ENCODE peak calls at places on chromosomes 1 and 21, in four cellular contexts. R is neural progenitor cell, I is sigmoid colon, F is pancreas. J is an unnamed sample. For H3K4me1, the result is how much of the 10 kb centered on the place peaks cover.

GRCh38 chr1:21337931-21338567 is 47.8 kb upstream of the ECE1 start:
- DNase-seq in R (no peak), I (peak), F (peak), J (no peak)

GRCh38 chr1:26856604-26857469 is 6.1 kb upstream of the SFN start:
- DNase-seq in R (no peak), I (peak), F (no peak), J (no peak)

GRCh38 chr21:36203603-36203889 is 46.9 kb downstream of the DOP1B start:
- DNase-seq in R (no peak), I (no peak), F (peak), J (no peak)

GRCh38 chr1:68481041-68481440 is 15.8 kb downstream of the DEPDC1 start:
- DNase-seq in R (no peak), I (no peak), F (no peak), J (no peak)

GRCh38 chr1:111366256-111366655 is 61.3 kb downstream of the OVGP1 start:
- DNase-seq in R (no peak), I (no peak), F (no peak), J (no peak)

GRCh38 chr1:25569599-25570458 is 26.4 kb downstream of the LDLRAP1 start:
- DNase-seq in R (no peak), I (no peak), F (no peak), J (no peak)

GRCh38 chr1:219350621-219351020 is 176.9 kb downstream of the LYPLAL1 start:
- DNase-seq in R (no peak), I (no peak), F (no peak), J (no peak)

GRCh38 chr1:225343618-225344017 is 84.2 kb downstream of the LBR start:
- DNase-seq in R (no peak), I (no peak), F (no peak), J (no peak)

GRCh38 chr1:58432813-58433668 is 113.5 kb downstream of the OMA1 start:
- DNase-seq in R (peak), I (no peak), F (no peak), J (no peak)

GRCh38 chr1:237812061-237812460 is 78.7 kb downstream of the ZP4 start:
- DNase-seq in R (no peak), I (no peak), F (no peak), J (no peak)

GRCh38 chr1:220776725-220777326 is 9.9 kb upstream of the MTARC1 start:
- DNase-seq in R (peak), I (peak), F (peak), J (peak)

DNA sequence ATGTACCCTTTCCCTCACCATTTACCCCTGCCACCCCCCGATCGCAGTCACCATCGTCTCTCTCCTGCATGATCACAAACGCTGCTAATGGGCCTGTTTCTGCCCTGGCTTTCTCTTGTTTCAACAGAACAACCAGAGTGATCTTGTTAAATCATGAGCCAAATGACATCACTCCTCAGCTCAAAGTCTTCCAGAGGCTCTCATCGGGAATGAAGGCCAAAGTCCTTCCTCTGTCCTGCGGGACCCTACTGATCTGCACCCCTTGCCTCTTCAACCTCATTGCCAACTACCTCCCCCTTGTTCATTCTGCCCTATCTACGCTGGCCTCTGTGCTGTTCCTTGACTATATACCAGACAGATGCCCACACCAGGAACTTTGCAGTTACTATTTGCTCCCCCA is 39.4 kb upstream of the PTGFRN start:
- DNase-seq in R (no peak), I (no peak), F (no peak), J (no peak)
- H3K4me3 ChIP-seq in R (no peak), I (no peak), F (no peak), J (no peak)

DNA sequence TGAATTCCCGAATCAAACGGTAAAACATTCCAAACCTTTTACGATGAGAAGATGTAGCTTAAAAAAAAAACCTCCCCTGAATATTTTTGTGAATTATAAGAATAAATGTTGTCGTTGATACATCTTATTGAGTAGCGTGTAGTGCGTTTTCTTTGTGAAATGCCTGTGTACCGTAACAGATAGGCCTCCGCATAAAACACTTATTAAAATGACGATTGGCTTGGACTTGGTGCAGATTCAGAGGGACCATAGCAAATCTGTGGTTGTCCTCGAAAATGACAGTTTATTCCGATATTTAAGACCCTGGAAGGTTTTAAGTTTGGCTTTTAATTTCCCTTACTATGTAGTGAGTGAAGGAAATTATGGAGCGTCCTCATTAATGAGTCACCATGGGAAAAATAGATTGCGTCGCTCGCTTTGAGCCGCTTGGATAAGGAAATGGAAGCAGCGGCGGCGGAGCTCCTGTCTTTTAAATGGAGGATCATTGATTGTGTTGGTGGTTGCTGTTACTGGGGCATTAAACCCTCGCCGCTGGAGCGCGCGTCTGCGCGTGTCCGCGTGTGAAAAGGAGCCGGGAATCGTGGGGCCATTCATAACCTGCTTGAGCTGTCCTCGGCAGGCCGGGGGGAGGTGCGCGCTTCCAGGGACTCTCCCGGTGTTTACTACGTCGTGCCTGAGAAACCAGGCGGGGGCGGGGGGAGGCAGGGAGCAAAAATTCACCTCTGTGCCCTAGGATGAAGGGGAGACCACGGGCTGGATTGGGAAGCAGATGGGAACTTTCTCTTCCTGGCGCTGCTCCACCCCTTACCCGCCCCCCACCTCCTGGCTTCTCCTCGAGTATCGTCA is 1.6 kb downstream of the SPEN start:
- DNase-seq in R (peak), I (peak), F (peak), J (peak)
- H3K4me1 ChIP-seq in R (under half), I (half or more), F (under half), J (under half)

GRCh38 chr1:170931650-170932049 is 3.7 kb upstream of the MROH9 start:
- DNase-seq in R (no peak), I (no peak), F (no peak), J (no peak)

GRCh38 chr1:170927955-170928850 is 7.1 kb upstream of the MROH9 start:
- DNase-seq in R (no peak), I (no peak), F (no peak), J (no peak)

GRCh38 chr1:170932236-170932635 is 3.1 kb upstream of the MROH9 start:
- DNase-seq in R (no peak), I (no peak), F (no peak), J (no peak)

GRCh38 chr1:170929835-170930554 is 5.3 kb upstream of the MROH9 start:
- DNase-seq in R (peak), I (no peak), F (no peak), J (no peak)

DNA sequence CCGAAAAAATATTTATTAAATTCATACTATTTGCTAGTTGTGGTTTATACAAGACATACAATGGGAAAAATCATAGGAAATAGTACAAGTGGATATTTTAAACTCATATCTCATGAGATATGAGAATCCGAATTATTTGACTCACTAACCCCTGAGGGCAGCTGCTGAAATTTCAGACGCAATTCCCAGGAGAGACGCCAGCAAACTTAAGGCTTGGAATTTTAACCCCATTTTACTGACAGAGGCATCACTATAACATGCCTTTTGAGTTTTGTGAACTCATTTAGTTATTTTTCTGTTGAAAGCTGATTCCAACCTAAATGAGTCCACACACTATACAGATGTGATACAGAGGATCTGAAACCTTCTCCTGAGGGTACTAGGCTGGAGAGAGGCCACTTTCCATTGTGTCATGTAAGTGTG is 5.9 kb upstream of the MROH9 start:
- DNase-seq in R (no peak), I (no peak), F (no peak), J (no peak)
- H3K27ac ChIP-seq in R (no peak), I (peak), F (no peak), J (no peak)

GRCh38 chr21:45886610-45887026 is 95.0 kb upstream of the COL6A1 start:
- DNase-seq in R (no peak), I (no peak), F (no peak), J (no peak)
- H3K4me3 ChIP-seq in R (no peak), I (no peak), F (no peak), J (no peak)

GRCh38 chr1:178284059-178284458 is 190.2 kb downstream of the RASAL2 start:
- DNase-seq in R (no peak), I (no peak), F (no peak), J (no peak)
- H3K4me1 ChIP-seq in R (under half), I (under half), F (under half), J (under half)

DNA sequence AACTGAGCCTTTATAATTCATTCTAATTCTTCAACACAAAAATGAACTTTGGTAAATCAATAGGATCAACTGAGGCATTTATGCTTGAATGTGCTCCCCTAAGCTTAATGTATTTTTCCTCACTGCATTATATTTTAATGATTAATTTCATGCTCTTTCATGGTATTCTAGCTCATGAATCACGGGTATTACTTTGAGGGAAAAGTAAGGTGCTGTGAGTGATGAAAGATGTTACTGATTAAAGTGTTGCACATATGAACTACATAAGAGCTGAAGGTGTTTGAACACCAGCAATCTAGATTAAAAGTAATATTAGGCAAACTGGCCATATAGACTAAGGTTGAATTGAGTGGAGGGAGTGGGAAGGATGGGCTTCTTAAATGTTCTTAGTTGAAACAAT is 1.9 kb downstream of the DPYD start:
- DNase-seq in R (no peak), I (no peak), F (no peak), J (no peak)
- H3K27ac ChIP-seq in R (no peak), I (peak), F (no peak), J (no peak)

GRCh38 chr1:248404024-248404423 is 1.2 kb downstream of the OR2T1 start:
- DNase-seq in R (no peak), I (no peak), F (no peak), J (no peak)

GRCh38 chr1:248406721-248407692 is 4.2 kb downstream of the OR2T1 start:
- DNase-seq in R (no peak), I (no peak), F (no peak), J (no peak)

GRCh38 chr1:248402748-248403147 is at the start of gene OR2T1:
- DNase-seq in R (no peak), I (no peak), F (no peak), J (no peak)
- H3K4me3 ChIP-seq in R (no peak), I (no peak), F (no peak), J (no peak)

GRCh38 chr1:156727914-156728598 is at the start of gene METTL25B:
- DNase-seq in R (peak), I (peak), F (peak), J (peak)
- H3K4me1 ChIP-seq in R (under half), I (under half), F (under half), J (under half)

GRCh38 chr21:14064296-14064645 is 146.5 kb downstream of the LIPI start:
- DNase-seq in R (no peak), I (no peak), F (no peak), J (no peak)
- H3K27ac ChIP-seq in R (no peak), I (no peak), F (no peak), J (no peak)

DNA sequence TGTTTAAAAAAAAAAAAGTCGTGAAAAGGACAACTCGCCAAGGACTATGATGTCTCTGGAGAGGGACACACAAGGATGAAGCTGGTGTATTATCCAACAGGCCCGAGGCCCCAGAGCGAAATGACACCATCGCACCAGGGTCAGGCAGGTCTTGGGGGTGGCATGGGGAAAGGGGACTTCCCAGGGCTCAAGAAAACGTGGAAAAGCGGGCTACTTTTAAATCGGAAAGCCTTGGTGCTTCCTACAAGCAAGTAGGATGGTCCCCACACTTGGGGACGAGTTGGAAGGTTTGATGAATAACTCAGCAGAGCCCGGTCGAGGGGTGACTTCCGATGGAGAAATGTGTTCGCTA is 505 bp upstream of the GNPAT start:
- DNase-seq in R (peak), I (no peak), F (no peak), J (no peak)
- H3K4me3 ChIP-seq in R (peak), I (peak), F (peak), J (peak)

J was measured in CD8-positive, alpha-beta memory T cell.